ENCODE peak calls at places on chromosomes 7 and 10, in five cellular contexts. X is A549, Z is K562, W is GM23338, L is GM12878. M is an unnamed sample.

GRCh38 chr7:70419816-70420215 is 712.1 kb upstream of the GALNT17 start:
- DNase-seq in X (no peak), W (no peak), Z (no peak), L (no peak), M (no peak)

GRCh38 chr7:142508251-142508650 is 241.0 kb upstream of the PRSS1 start:
- DNase-seq in W (no peak), Z (no peak), L (no peak), X (no peak), M (no peak)

GRCh38 chr10:95260397-95260881 is 30.4 kb downstream of the PDLIM1 start:
- DNase-seq in L (no peak), X (peak; percentile 62), Z (no peak), W (no peak), M (peak; percentile 84)

GRCh38 chr10:124349231-124349992 is 69.3 kb downstream of the OAT start:
- DNase-seq in Z (no peak), W (no peak), X (no peak), L (no peak), M (no peak)

GRCh38 chr7:91039033-91039432 is 225.2 kb upstream of the FZD1 start:
- DNase-seq in X (no peak), W (no peak), L (no peak), Z (no peak), M (no peak)

GRCh38 chr10:86301431-86301830 is 65.2 kb downstream of the GRID1 start:
- DNase-seq in Z (no peak), W (no peak), L (no peak), X (no peak), M (no peak)

GRCh38 chr7:29077854-29078253 is 68.5 kb downstream of the CPVL start:
- DNase-seq in X (no peak), Z (no peak), W (no peak), L (no peak), M (no peak)

GRCh38 chr10:101569838-101570763 is 18.0 kb downstream of the POLL start:
- DNase-seq in X (peak; percentile 88), L (peak; percentile 19), Z (peak; percentile 88), W (peak; percentile 79), M (peak; percentile 20)

GRCh38 chr7:29132980-29133379 is 13.4 kb downstream of the CPVL start:
- DNase-seq in W (no peak), X (no peak), Z (no peak), L (no peak), M (no peak)

GRCh38 chr7:46160861-46161260 is 239.8 kb upstream of the IGFBP3 start:
- DNase-seq in W (no peak), Z (no peak), L (no peak), X (no peak), M (no peak)

GRCh38 chr10:86289577-86289868 is 77.1 kb downstream of the GRID1 start:
- DNase-seq in L (no peak), W (no peak), X (no peak), Z (peak; percentile 8), M (no peak)

GRCh38 chr10:3091346-3091787 is 24.0 kb downstream of the PFKP start:
- DNase-seq in X (no peak), W (no peak), Z (no peak), L (no peak), M (peak; percentile 55)

GRCh38 chr7:64747802-64748201 is 46.4 kb upstream of the ZNF138 start:
- DNase-seq in Z (no peak), L (no peak), X (no peak), W (no peak), M (no peak)

GRCh38 chr7:16982640-16983103 is 100.9 kb upstream of the AGR3 start:
- DNase-seq in L (no peak), W (peak; percentile 58), Z (peak; percentile 20), X (no peak), M (peak; percentile 58)

GRCh38 chr10:115833119-115833518 is 439.9 kb downstream of the GFRA1 start:
- DNase-seq in L (no peak), W (no peak), Z (no peak), X (no peak), M (no peak)

GRCh38 chr7:121563177-121563576 is 167.1 kb upstream of the FAM3C start:
- DNase-seq in Z (no peak), X (no peak), W (peak; percentile 53), L (no peak), M (no peak)

GRCh38 chr10:132608511-132609195 is 71.1 kb downstream of the INPP5A start:
- DNase-seq in L (no peak), X (no peak), Z (no peak), W (no peak), M (no peak)

GRCh38 chr7:103987455-103987854 is 2.0 kb downstream of the RELN start:
- DNase-seq in W (no peak), L (no peak), X (no peak), Z (peak; percentile 71), M (peak; percentile 28)

GRCh38 chr10:126060232-126060935 is 164.0 kb downstream of the FANK1 start:
- DNase-seq in Z (no peak), L (no peak), X (peak; percentile 52), W (no peak), M (no peak)

GRCh38 chr7:151629873-151630272 is 110.2 kb upstream of the RHEB start:
- DNase-seq in Z (no peak), L (no peak), X (no peak), W (no peak), M (no peak)

GRCh38 chr10:91000470-91000869 is 79.6 kb upstream of the ANKRD1 start:
- DNase-seq in X (no peak), W (no peak), L (no peak), Z (no peak), M (no peak)

GRCh38 chr7:131511774-131512535 is 44.5 kb downstream of the PODXL start:
- DNase-seq in Z (no peak), L (no peak), W (no peak), X (no peak), M (no peak)

GRCh38 chr7:111560773-111561658 is 1.3 kb downstream of the IMMP2L start:
- DNase-seq in W (peak; percentile 78), X (no peak), Z (peak; percentile 48), L (no peak), M (peak; percentile 9)

DNA sequence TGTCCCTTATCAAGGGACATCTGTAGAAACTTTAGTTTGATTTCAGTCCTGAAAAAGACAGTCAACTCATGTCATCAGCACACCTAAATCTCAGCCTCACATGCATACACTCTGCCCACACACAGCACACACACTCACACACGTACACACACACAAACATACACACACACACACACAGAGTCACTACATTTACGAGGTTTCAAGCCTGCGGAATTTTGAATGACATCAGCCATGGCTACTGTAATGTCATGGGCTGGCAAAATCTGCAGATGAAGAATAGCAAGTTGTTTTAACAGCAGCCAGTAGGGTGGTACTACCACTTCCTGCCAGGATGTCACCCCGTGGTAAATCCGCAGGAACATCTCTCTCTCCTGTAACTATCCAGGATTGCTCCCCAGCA is 37.1 kb upstream of the EZH2 start:
- DNase-seq in W (no peak), Z (no peak), L (no peak), X (no peak), M (no peak)
- TF ChIP-seq JUNB in W (no peak), Z (no peak), L (no peak), X (no peak), M (no peak)

GRCh38 chr7:51299391-51300133 is 17.0 kb downstream of the COBL start:
- DNase-seq in L (no peak), W (no peak), Z (no peak), X (no peak), M (no peak)
- TF ChIP-seq CTCF in L (no peak), W (peak; percentile 49), Z (no peak), X (no peak), M (no peak)

GRCh38 chr10:75508239-75508813 is 76.9 kb downstream of the LRMDA start:
- DNase-seq in L (no peak), W (no peak), X (no peak), Z (no peak), M (no peak)
- TF ChIP-seq JUNB in L (no peak), W (no peak), X (no peak), Z (no peak), M (no peak)

DNA sequence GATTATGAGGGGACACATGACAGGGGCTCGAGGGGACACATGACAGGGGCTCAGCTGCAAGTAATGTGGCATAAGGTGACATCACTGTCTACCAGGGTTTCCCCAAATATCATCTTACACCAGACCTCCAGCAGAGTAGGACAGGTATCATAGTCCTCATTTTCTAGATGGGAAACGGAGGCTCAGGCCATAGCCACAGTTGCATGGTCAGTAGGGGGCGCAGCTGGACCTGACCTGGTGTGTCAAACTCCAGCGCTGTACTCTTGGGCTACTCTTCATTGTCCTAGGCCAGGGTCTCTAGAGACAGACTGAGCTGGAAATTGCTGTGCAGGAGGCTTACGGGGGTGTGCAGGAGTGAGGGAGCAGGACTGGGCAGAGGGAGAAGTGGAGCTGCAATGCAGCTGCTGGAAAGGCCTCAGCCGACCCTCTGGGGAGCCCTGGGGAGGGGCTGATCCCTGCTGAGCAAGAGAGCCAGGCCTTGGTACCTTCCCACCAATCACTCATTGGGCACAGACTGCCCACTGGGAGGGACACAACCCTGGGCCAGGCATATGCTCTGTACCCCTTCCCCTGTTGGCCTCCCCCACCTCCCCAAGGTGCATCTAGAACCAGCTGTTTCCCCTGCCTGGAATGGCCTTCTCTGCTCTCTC is 89.9 kb downstream of the CDH23 start:
- DNase-seq in L (no peak), X (no peak), Z (peak; percentile 74), W (peak; percentile 89), M (peak; percentile 26)
- TF ChIP-seq CTCF in L (peak; percentile 65), X (peak; percentile 37), Z (peak; percentile 85), W (peak; percentile 86), M (peak; percentile 64)

GRCh38 chr7:138024334-138024691 is 22.4 kb upstream of the CREB3L2 start:
- DNase-seq in X (no peak), W (no peak), L (no peak), Z (no peak), M (no peak)
- TF ChIP-seq JUNB in X (no peak), W (no peak), L (peak; percentile 39), Z (no peak), M (no peak)

GRCh38 chr7:34497153-34497777 is 160.8 kb upstream of the NPSR1 start:
- DNase-seq in Z (no peak), X (peak; percentile 15), L (no peak), W (peak; percentile 48), M (no peak)
- TF ChIP-seq CTCF in Z (no peak), X (peak; percentile 15), L (no peak), W (peak; percentile 74), M (no peak)

DNA sequence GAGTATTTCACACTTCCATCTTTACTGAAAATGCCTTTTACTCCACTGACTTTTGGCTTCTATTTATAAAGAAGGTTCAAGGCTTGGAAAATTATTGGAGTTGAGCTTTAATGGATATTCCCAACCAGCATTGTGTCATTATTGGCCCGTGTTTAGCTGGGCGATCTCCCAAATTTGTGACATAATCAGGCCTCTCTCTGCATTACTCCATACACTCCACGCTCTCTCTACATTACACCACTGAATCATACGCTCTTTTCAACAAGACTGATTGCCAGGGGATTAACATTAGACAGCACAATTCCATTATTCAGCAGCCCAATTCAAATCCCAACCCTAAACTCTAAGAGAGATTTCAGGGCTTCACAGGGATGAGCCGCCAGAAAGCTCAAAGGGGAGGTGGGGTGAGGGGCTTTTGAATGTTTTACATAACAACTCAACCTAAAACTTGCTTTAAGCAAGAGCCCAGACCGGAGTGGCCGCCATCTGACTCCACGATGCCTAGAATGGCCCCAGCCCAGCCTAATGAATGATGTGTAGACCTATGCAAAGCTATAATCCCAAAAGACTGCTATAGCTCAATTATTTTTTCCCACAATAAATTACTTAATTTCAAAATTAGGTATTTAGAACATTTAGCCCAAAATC is 61.8 kb downstream of the FGFR2 start:
- DNase-seq in L (no peak), X (no peak), W (peak; percentile 50), Z (no peak), M (no peak)
- TF ChIP-seq JUNB in L (no peak), X (no peak), W (no peak), Z (no peak), M (no peak)

M was measured in HepG2.